ENCODE peak calls at places on chromosomes 16 and 17, in nine cellular contexts. C, O, G, N, V, I, Z, Q and R are unnamed samples.

GRCh38 chr17:4565209-4566141 is 5.1 kb upstream of the GGT6 start:
- DNase-seq in C (peak), Q (peak), O (peak), Z (peak), G (peak), N (peak), V (peak), I (peak), R (peak)

GRCh38 chr17:57781386-57782050 is 36.4 kb upstream of the CCDC182 start:
- DNase-seq in O (no peak), G (no peak), V (no peak), C (no peak), N (no peak), Z (no peak), I (no peak), Q (no peak), R (no peak)

GRCh38 chr17:15351925-15352324 is 10.5 kb upstream of the TEKT3 start:
- DNase-seq in Q (no peak), Z (no peak), I (peak), O (peak), V (peak), C (peak), N (no peak), G (no peak), R (no peak)

GRCh38 chr17:57784226-57784895 is 39.3 kb upstream of the CCDC182 start:
- DNase-seq in N (no peak), G (no peak), V (no peak), O (no peak), C (no peak), Q (no peak), I (no peak), Z (no peak), R (no peak)

GRCh38 chr16:30033270-30033669 is 2.2 kb upstream of the TLCD3B start:
- DNase-seq in G (no peak), N (no peak), O (no peak), V (no peak), C (peak), Q (no peak), I (peak), Z (no peak), R (no peak)

GRCh38 chr17:75250009-75250471 is 11.4 kb downstream of the GGA3 start:
- DNase-seq in V (peak), I (no peak), N (no peak), Q (peak), C (no peak), G (no peak), O (no peak), Z (no peak), R (no peak)

GRCh38 chr16:47884131-47884725 is 271.6 kb downstream of the ABCC12 start:
- DNase-seq in V (no peak), Z (no peak), G (no peak), O (no peak), Q (no peak), C (peak), I (no peak), N (no peak), R (no peak)

GRCh38 chr17:48835971-48836370 is 5.1 kb downstream of the CALCOCO2 start:
- DNase-seq in O (no peak), I (no peak), N (no peak), Z (peak), V (no peak), C (no peak), Q (no peak), G (no peak), R (no peak)

GRCh38 chr17:80082403-80083135 is 18.8 kb upstream of the GAA start:
- DNase-seq in Q (peak), C (peak), Z (peak), I (peak), N (peak), G (peak), O (peak), V (peak), R (peak)

GRCh38 chr16:74288065-74288464 is 8.5 kb upstream of the PSMD7 start:
- DNase-seq in N (no peak), V (no peak), Z (no peak), C (no peak), G (no peak), O (no peak), Q (no peak), I (no peak), R (no peak)

GRCh38 chr16:306911-307370 is 24.0 kb downstream of the PDIA2 start:
- DNase-seq in G (no peak), I (no peak), V (no peak), O (no peak), Z (no peak), N (no peak), Q (no peak), C (no peak), R (no peak)

GRCh38 chr16:86959729-86960128 is 357.5 kb downstream of the C16orf95 start:
- DNase-seq in C (no peak), G (no peak), V (no peak), N (no peak), Z (no peak), O (no peak), I (no peak), Q (no peak), R (no peak)

GRCh38 chr16:48383877-48384304 is 1.3 kb downstream of the SIAH1 start:
- DNase-seq in C (peak), I (peak), N (no peak), Z (peak), Q (peak), V (peak), O (no peak), G (no peak), R (no peak)

GRCh38 chr16:84751241-84751640 is 51.4 kb downstream of the USP10 start:
- DNase-seq in Z (no peak), I (no peak), Q (no peak), V (no peak), C (no peak), O (no peak), N (no peak), G (no peak), R (no peak)

GRCh38 chr17:34117811-34118210 is 137.3 kb upstream of the CCL2 start:
- DNase-seq in Q (no peak), N (no peak), C (no peak), V (no peak), I (no peak), Z (no peak), G (no peak), O (no peak), R (no peak)

GRCh38 chr16:68272501-68273209 is 8.3 kb downstream of the SLC7A6 start:
- DNase-seq in G (no peak), N (no peak), C (no peak), I (no peak), V (no peak), Q (peak), O (no peak), Z (peak), R (no peak)

GRCh38 chr17:68356949-68357455 is 65.7 kb downstream of the ARSG start:
- DNase-seq in O (no peak), G (no peak), N (no peak), C (no peak), I (no peak), Q (no peak), V (no peak), Z (no peak), R (no peak)

GRCh38 chr16:51651061-51651466 is 500.0 kb upstream of the SALL1 start:
- DNase-seq in O (no peak), N (no peak), C (no peak), Q (no peak), G (no peak), I (no peak), V (no peak), Z (no peak), R (no peak)

GRCh38 chr17:30886187-30886586 is 19.9 kb downstream of the TEFM start:
- DNase-seq in N (no peak), V (no peak), Z (no peak), O (no peak), I (no peak), Q (no peak), G (no peak), C (no peak), R (no peak)

GRCh38 chr17:37742114-37742761 is 2.6 kb downstream of the HNF1B start:
- DNase-seq in Q (no peak), Z (peak), I (peak), V (peak), C (peak), G (peak), N (peak), O (no peak), R (peak)

GRCh38 chr17:57750930-57751329 is 5.8 kb upstream of the CCDC182 start:
- DNase-seq in G (no peak), O (no peak), Q (no peak), C (no peak), I (no peak), Z (no peak), N (no peak), V (no peak), R (no peak)

GRCh38 chr16:31386157-31386984 is 6.8 kb upstream of the ITGAD start:
- DNase-seq in G (no peak), O (no peak), V (peak), C (peak), N (no peak), I (peak), Z (no peak), Q (peak), R (no peak)

GRCh38 chr17:72510454-72511016 is 389.7 kb downstream of the SOX9 start:
- DNase-seq in G (no peak), Q (no peak), C (no peak), I (peak), Z (no peak), O (peak), V (no peak), N (no peak), R (no peak)

GRCh38 chr17:77433385-77434135 is 292.8 kb downstream of the SEC14L1 start:
- DNase-seq in C (no peak), G (no peak), V (no peak), O (no peak), I (no peak), Q (no peak), N (no peak), Z (no peak), R (no peak)

GRCh38 chr17:69575346-69575761 is 160.9 kb downstream of the MAP2K6 start:
- DNase-seq in G (no peak), V (no peak), Q (no peak), Z (no peak), C (no peak), N (no peak), I (peak), O (peak), R (no peak)

GRCh38 chr17:32828822-32829221 is 48.1 kb downstream of the MYO1D start:
- DNase-seq in Q (no peak), Z (no peak), V (no peak), G (no peak), O (no peak), C (no peak), I (no peak), N (no peak), R (no peak)

GRCh38 chr16:66948034-66948821 is 12.8 kb upstream of the CES3 start:
- DNase-seq in N (no peak), I (peak), Q (no peak), V (peak), O (no peak), Z (no peak), G (no peak), C (peak), R (no peak)

GRCh38 chr17:11944587-11944986 is 52.7 kb downstream of the ZNF18 start:
- DNase-seq in N (no peak), Z (no peak), C (peak), V (peak), Q (no peak), I (peak), G (no peak), O (peak), R (no peak)

GRCh38 chr16:57894390-57895080 is 76.4 kb downstream of the CNGB1 start:
- DNase-seq in G (no peak), Z (no peak), Q (no peak), N (no peak), I (no peak), C (no peak), O (no peak), V (no peak), R (no peak)

GRCh38 chr17:65629234-65629690 is 67.8 kb upstream of the AXIN2 start:
- DNase-seq in C (no peak), N (no peak), O (no peak), I (peak), V (no peak), G (no peak), Q (no peak), Z (no peak), R (no peak)

GRCh38 chr17:40448639-40449261 is 5.5 kb downstream of the IGFBP4 start:
- DNase-seq in C (no peak), V (no peak), N (no peak), Q (no peak), Z (no peak), I (no peak), O (no peak), G (no peak), R (no peak)

GRCh38 chr16:74773431-74774222 is 993 bp downstream of the FA2H start:
- DNase-seq in O (no peak), C (no peak), V (no peak), N (no peak), I (no peak), Z (no peak), Q (no peak), G (no peak), R (no peak)